ENCODE peak calls at places on chromosomes 5 and 9, in six cellular contexts. M is suprapubic skin, P is K562, J is breast epithelium, D is stomach, T is spleen. Z is an unnamed sample. For H3K4me1 and H3K9me3, the result is how much of the 10 kb centered on the place peaks cover.

GRCh38 chr9:2065704-2066103 is 50.6 kb downstream of the SMARCA2 start:
- DNase-seq in J (no peak), M (no peak), D (no peak), T (no peak), P (no peak), Z (no peak)

GRCh38 chr9:134863941-134864820 is 16.4 kb upstream of the FCN2 start:
- DNase-seq in P (no peak), T (peak), M (peak), J (peak), D (no peak), Z (no peak)

GRCh38 chr9:93027750-93028149 is 30.8 kb upstream of the SUSD3 start:
- DNase-seq in P (no peak), D (no peak), M (no peak), T (no peak), J (no peak), Z (no peak)

GRCh38 chr5:126335871-126336270 is 87.3 kb upstream of the GRAMD2B start:
- DNase-seq in P (no peak), J (no peak), T (no peak), M (no peak), D (no peak), Z (no peak)

GRCh38 chr5:33306758-33307157 is 134.0 kb upstream of the TARS1 start:
- DNase-seq in T (no peak), J (no peak), P (no peak), D (no peak), M (no peak), Z (no peak)

GRCh38 chr9:87950765-87951488 is 23.4 kb downstream of the CDK20 start:
- DNase-seq in M (no peak), T (no peak), D (no peak), J (no peak), P (peak), Z (no peak)

GRCh38 chr9:92647671-92648446 is 22.1 kb downstream of the IPPK start:
- DNase-seq in J (no peak), M (peak), D (peak), T (peak), P (no peak), Z (peak)

GRCh38 chr5:1445895-1446601 is 808 bp upstream of the SLC6A3 start:
- DNase-seq in P (no peak), J (no peak), M (no peak), D (peak), T (no peak), Z (no peak)

GRCh38 chr9:110626109-110626829 is 42.3 kb upstream of the MUSK start:
- DNase-seq in D (no peak), M (no peak), P (no peak), J (no peak), T (no peak), Z (no peak)

GRCh38 chr5:142388696-142389095 is 63.9 kb upstream of the SPRY4 start:
- DNase-seq in M (no peak), D (no peak), P (peak), J (no peak), T (no peak), Z (no peak)

GRCh38 chr5:72015103-72015548 is 92.1 kb upstream of the MAP1B start:
- DNase-seq in M (no peak), J (no peak), T (no peak), D (no peak), P (peak), Z (peak)

GRCh38 chr9:115997923-115998322 is 155.7 kb upstream of the PAPPA start:
- DNase-seq in T (no peak), P (no peak), D (no peak), M (no peak), J (no peak), Z (no peak)

GRCh38 chr9:86741311-86742215 is 205.7 kb downstream of the GAS1 start:
- DNase-seq in P (no peak), M (no peak), J (peak), D (peak), T (no peak), Z (no peak)

GRCh38 chr5:171494452-171495121 is 75.1 kb downstream of the FGF18 start:
- DNase-seq in T (no peak), J (peak), P (peak), M (peak), D (no peak), Z (no peak)

GRCh38 chr5:30194595-30194994 is 998.9 kb upstream of the CDH6 start:
- DNase-seq in M (no peak), D (no peak), P (no peak), T (no peak), J (no peak), Z (no peak)

GRCh38 chr5:58983496-58983895 is 400.6 kb downstream of the RAB3C start:
- DNase-seq in T (no peak), D (no peak), P (no peak), J (no peak), M (no peak), Z (no peak)

GRCh38 chr5:139919308-139919707 is 123.7 kb downstream of the PSD2 start:
- DNase-seq in T (no peak), M (no peak), J (no peak), P (no peak), D (no peak), Z (no peak)

GRCh38 chr9:35515766-35516165 is 25.9 kb downstream of the RUSC2 start:
- DNase-seq in P (no peak), T (no peak), D (no peak), J (no peak), M (no peak), Z (no peak)

GRCh38 chr5:14204785-14205321 is 61.7 kb downstream of the TRIO start:
- DNase-seq in T (peak), M (peak), P (no peak), D (peak), J (peak), Z (no peak)
- TF ChIP-seq POLR2AphosphoS5 in T (peak), M (no peak), P (no peak), D (peak), J (peak), Z (peak)

GRCh38 chr9:132994410-132995120 is 16.1 kb downstream of the GFI1B start:
- DNase-seq in M (no peak), J (peak), T (peak), P (peak), D (peak), Z (no peak)
- H3K4me1 ChIP-seq in M (under half), J (under half), T (under half), P (half or more), D (under half), Z (under half)

GRCh38 chr9:137734181-137734580 is 115.4 kb downstream of the EHMT1 start:
- DNase-seq in J (no peak), M (no peak), T (no peak), P (no peak), D (no peak), Z (no peak)
- H3K9me3 ChIP-seq in J (under half), M (under half), T (under half), P (under half), D (under half), Z (under half)

GRCh38 chr9:33225319-33226152 is 14.4 kb upstream of the SPINK4 start:
- DNase-seq in P (peak), D (peak), J (peak), T (no peak), M (peak), Z (no peak)
- TF ChIP-seq POLR2AphosphoS5 in P (no peak), D (peak), J (peak), T (no peak), M (no peak), Z (no peak)

Z was measured in esophagus muscularis mucosa.